ENCODE peak calls at places on chromosomes 6 and 20, in five cellular contexts. F is IMR-90, J is H1, Y is mesenchymal stem cell, X is H9. P is an unnamed sample.

GRCh38 chr6:168695701-168696100 is 254.7 kb downstream of the SMOC2 start:
- DNase-seq in F (no peak), J (peak; percentile 63), Y (no peak), X (peak; percentile 92), P (no peak)

GRCh38 chr6:25337004-25337403 is 57.8 kb downstream of the CARMIL1 start:
- DNase-seq in F (no peak), J (no peak), Y (no peak), X (no peak), P (no peak)

GRCh38 chr20:52494244-52494643 is 302.7 kb upstream of the ZFP64 start:
- DNase-seq in F (peak; percentile 98), J (no peak), Y (peak; percentile 97), X (no peak), P (peak; percentile 70)

GRCh38 chr6:144284753-144285547 is at the start of gene UTRN:
- DNase-seq in F (peak; percentile 79), J (peak; percentile 89), Y (peak; percentile 90), X (peak; percentile 88), P (peak; percentile 74)

GRCh38 chr6:154611847-154612246 is 101.4 kb upstream of the CNKSR3 start:
- DNase-seq in F (no peak), J (no peak), Y (no peak), X (no peak), P (no peak)

GRCh38 chr6:158603261-158604047 is 41.1 kb downstream of the DYNLT1 start:
- DNase-seq in F (no peak), J (no peak), Y (no peak), X (no peak), P (no peak)

GRCh38 chr6:159681104-159681503 is 11.9 kb downstream of the SOD2 start:
- DNase-seq in F (no peak), J (no peak), Y (no peak), X (no peak), P (no peak)

GRCh38 chr20:12984863-12985262 is 23.9 kb upstream of the SPTLC3 start:
- DNase-seq in F (no peak), J (no peak), Y (no peak), X (no peak), P (peak; percentile 46)

DNA sequence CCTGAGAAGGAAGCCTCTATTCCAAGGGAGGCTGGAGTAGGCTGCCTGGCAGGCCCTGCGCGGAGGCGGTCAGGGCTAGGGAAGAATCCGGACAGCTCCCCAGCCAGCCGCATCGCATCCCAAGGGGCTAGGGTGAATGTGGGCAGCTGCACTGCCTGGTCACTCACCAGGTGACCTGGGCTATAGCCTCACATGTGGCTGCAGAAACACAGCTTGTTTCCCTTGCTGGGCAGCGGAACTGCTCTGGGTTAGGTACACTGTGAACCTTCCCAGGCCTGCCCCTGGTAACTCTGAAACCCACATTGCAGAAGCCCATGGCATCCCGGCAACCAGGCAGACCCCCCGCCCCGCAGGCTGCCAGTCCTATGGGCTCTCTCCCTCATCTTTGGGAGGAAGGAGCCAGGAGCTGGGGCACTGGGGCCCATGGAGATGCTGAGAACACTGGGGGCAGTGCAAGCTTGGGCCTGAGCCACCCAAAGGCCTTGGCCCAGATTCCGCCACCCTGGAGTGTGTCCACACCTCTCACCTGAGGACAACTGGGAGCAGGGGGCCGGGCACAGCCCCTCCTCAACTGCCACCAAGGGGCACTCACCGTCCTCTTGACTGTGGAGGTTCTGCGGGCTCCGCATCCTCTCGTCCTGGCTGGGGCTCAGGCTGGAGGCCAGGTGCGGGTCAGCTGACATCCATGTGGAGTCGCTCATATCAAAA is 111.0 kb downstream of the NOL4L start:
- DNase-seq in F (no peak), J (no peak), Y (no peak), X (no peak), P (no peak)
- H3K14ac ChIP-seq in F (peak overlapping the region; percentile 78), J (no peak overlapping the region), Y (no peak overlapping the region), X (no peak overlapping the region), P (no peak overlapping the region)

DNA sequence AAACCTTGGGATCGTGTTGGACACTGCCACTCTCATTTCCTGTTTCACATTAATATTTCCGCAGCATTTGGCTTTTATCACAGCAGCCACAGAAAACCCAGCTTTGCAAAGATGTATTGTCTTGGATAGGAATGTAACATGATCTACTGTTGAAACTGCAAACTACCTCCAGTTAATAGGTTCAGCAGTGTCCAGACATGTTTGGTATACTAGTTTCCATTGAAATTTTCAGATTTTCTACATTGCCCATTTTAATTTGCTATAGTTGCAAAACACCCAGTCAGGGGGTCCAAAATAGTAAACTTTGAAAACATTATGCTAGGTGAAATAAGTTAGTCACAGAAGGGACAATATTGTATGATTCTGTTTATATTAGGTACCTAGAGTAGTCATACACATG is 3.3 kb downstream of the ANKRD6 start:
- DNase-seq in F (no peak), J (no peak), Y (no peak), X (no peak), P (no peak)
- H3K9ac ChIP-seq in F (no peak overlapping the region), J (no peak overlapping the region), Y (peak overlapping the region; percentile 50), X (no peak overlapping the region), P (no peak overlapping the region)

DNA sequence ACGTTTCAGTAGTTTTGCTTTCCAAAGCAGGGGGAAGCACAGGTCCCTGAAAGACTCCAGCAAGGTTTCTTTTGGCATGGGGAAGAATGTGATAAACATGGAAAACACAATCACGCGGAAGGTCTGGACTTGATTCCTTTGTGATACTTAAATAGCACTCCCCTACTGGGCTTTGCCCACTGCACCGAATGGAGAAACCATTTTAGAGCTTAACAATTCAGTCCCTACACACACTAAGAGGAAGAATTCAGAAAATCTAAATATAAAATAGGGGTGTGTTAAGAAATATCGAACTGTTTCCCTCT is 71.4 kb upstream of the NHSL1 start:
- DNase-seq in F (peak; percentile 17), J (no peak), Y (no peak), X (no peak), P (no peak)
- H3K4me1 ChIP-seq in F (peaks cover 3% of the 10 kb centered on the region), J (peaks cover 7% of the 10 kb centered on the region), Y (peaks cover 1% of the 10 kb centered on the region), X (peaks cover 12% of the 10 kb centered on the region), P (peaks cover 10% of the 10 kb centered on the region)

GRCh38 chr6:37433657-37434271 is 743 bp downstream of the CMTR1 start:
- DNase-seq in F (peak; percentile 12), J (no peak), Y (peak; percentile 34), X (no peak), P (no peak)
- H3K14ac ChIP-seq in F (peak overlapping the region; percentile 17), J (no peak overlapping the region), Y (no peak overlapping the region), X (no peak overlapping the region), P (peak overlapping the region; percentile 45)